ENCODE peak calls at places on chromosomes 13 and 19, in eight cellular contexts. M is fibroblast of the aortic adventitia; S is NCI-H1092; P is stimulated activated CD4-positive, alpha-beta T cell treated with anti-CD3 and anti-CD28 coated beads, Interleukin-2, amount 100 ng/mL, for 48 hours; J is activated T-cell treated with anti-CD3 and anti-CD28 coated beads, Interleukin-2, amount 50 U/mL, for 72 hours; I is fibroblast of the conjunctiva; B is endodermal cell; L is kidney glomerular epithelial cell. F is an unnamed sample.

GRCh38 chr19:11373166-11373884 is 1.1 kb upstream of the SWSAP1 start:
- DNase-seq in M (peak; percentile 22), S (peak; percentile 80), P (no peak), J (no peak), I (no peak), B (peak; percentile 89), L (no peak), F (no peak)

GRCh38 chr13:31160857-31161582 is 684 bp downstream of the HSPH1 start:
- DNase-seq in M (peak; percentile 73), S (peak; percentile 33), P (peak; percentile 58), J (peak; percentile 74), I (peak; percentile 37), B (peak; percentile 73), L (peak; percentile 66), F (peak; percentile 84)

GRCh38 chr13:79392882-79393563 is 13.0 kb downstream of the RBM26 start:
- DNase-seq in M (peak; percentile 32), S (no peak), P (peak; percentile 16), J (peak; percentile 38), I (no peak), B (no peak), L (peak; percentile 22), F (peak; percentile 55)

GRCh38 chr13:47066261-47066660 is 169.4 kb upstream of the HTR2A start:
- DNase-seq in M (peak; percentile 32), S (no peak), P (no peak), J (no peak), I (no peak), B (no peak), L (no peak), F (peak; percentile 38)

GRCh38 chr13:50149143-50149703 is 134.0 kb downstream of the KCNRG start:
- DNase-seq in M (no peak), S (no peak), P (no peak), J (no peak), I (no peak), B (no peak), L (no peak), F (no peak)

GRCh38 chr19:5718579-5719273 is 1.2 kb downstream of the LONP1 start:
- DNase-seq in M (peak; percentile 95), S (no peak), P (peak; percentile 40), J (peak; percentile 78), I (peak; percentile 90), B (no peak), L (peak; percentile 68), F (peak; percentile 89)

GRCh38 chr19:14277608-14278007 is 71.6 kb upstream of the ADGRL1 start:
- DNase-seq in M (no peak), S (no peak), P (no peak), J (no peak), I (no peak), B (no peak), L (no peak), F (no peak)

GRCh38 chr19:17089238-17089637 is 13.7 kb downstream of the MYO9B start:
- DNase-seq in M (peak; percentile 73), S (no peak), P (no peak), J (no peak), I (peak; percentile 37), B (no peak), L (no peak), F (peak; percentile 35)

GRCh38 chr13:104385409-104385808 is 1319.2 kb upstream of the SLC10A2 start:
- DNase-seq in M (peak; percentile 9), S (no peak), P (no peak), J (no peak), I (no peak), B (no peak), L (peak; percentile 35), F (peak; percentile 44)

GRCh38 chr19:1000095-1000494 is at the start of gene GRIN3B:
- DNase-seq in M (peak; percentile 38), S (no peak), P (peak; percentile 71), J (peak; percentile 78), I (no peak), B (peak; percentile 95), L (no peak), F (peak; percentile 52)

GRCh38 chr13:55437162-55437561 is 1703.6 kb upstream of the PRR20A start:
- DNase-seq in M (no peak), S (no peak), P (no peak), J (no peak), I (no peak), B (no peak), L (no peak), F (no peak)

GRCh38 chr19:45059258-45059965 is 16.9 kb downstream of the ZNF296 start:
- DNase-seq in M (peak; percentile 77), S (peak; percentile 17), P (peak; percentile 91), J (peak; percentile 85), I (peak; percentile 68), B (peak; percentile 98), L (peak; percentile 55), F (peak; percentile 85)

GRCh38 chr19:47609885-47610545 is 1.1 kb downstream of the BICRA start:
- DNase-seq in M (no peak), S (no peak), P (peak; percentile 23), J (peak; percentile 62), I (no peak), B (peak; percentile 85), L (peak; percentile 28), F (peak; percentile 48)

GRCh38 chr19:14248578-14249011 is 42.6 kb upstream of the ADGRL1 start:
- DNase-seq in M (peak; percentile 9), S (peak; percentile 82), P (peak; percentile 45), J (peak; percentile 52), I (peak; percentile 35), B (peak; percentile 95), L (no peak), F (no peak)

GRCh38 chr13:50200562-50200961 is 185.3 kb downstream of the KCNRG start:
- DNase-seq in M (no peak), S (no peak), P (no peak), J (no peak), I (no peak), B (no peak), L (no peak), F (no peak)

GRCh38 chr13:113390874-113391497 is 27.1 kb upstream of the GRTP1 start:
- DNase-seq in M (no peak), S (no peak), P (no peak), J (no peak), I (no peak), B (peak; percentile 83), L (no peak), F (no peak)

GRCh38 chr19:39472746-39473442 is 7.7 kb upstream of the TIMM50 start:
- DNase-seq in M (no peak), S (no peak), P (no peak), J (no peak), I (no peak), B (no peak), L (no peak), F (no peak)

GRCh38 chr13:98731925-98732324 is 20.5 kb downstream of the SLC15A1 start:
- DNase-seq in M (no peak), S (no peak), P (no peak), J (no peak), I (no peak), B (no peak), L (no peak), F (no peak)

GRCh38 chr19:4678881-4679379 is 8.8 kb upstream of the MYDGF start:
- DNase-seq in M (no peak), S (no peak), P (peak; percentile 15), J (no peak), I (no peak), B (peak; percentile 98), L (no peak), F (peak; percentile 19)

GRCh38 chr13:65597839-65598818 is 1632.0 kb downstream of the PCDH9 start:
- DNase-seq in M (peak; percentile 75), S (no peak), P (no peak), J (no peak), I (peak; percentile 57), B (peak; percentile 53), L (peak; percentile 33), F (peak; percentile 94)

GRCh38 chr19:51441410-51442390 is 16.6 kb downstream of the SIGLEC8 start:
- DNase-seq in M (no peak), S (no peak), P (peak; percentile 82), J (peak; percentile 89), I (no peak), B (no peak), L (no peak), F (no peak)

GRCh38 chr13:95652244-95652764 is 7.8 kb upstream of the DZIP1 start:
- DNase-seq in M (no peak), S (no peak), P (no peak), J (no peak), I (no peak), B (no peak), L (no peak), F (no peak)